ENCODE peak calls at places on chromosomes 4 and X, in ten cellular contexts. D, H, F, M, O, X, I, S, L and N are unnamed samples.

GRCh38 chr4:154497901-154498300 is 6.3 kb upstream of the DCHS2 start:
- DNase-seq in D (no peak), H (no peak), F (no peak), M (no peak), O (no peak), X (no peak), I (no peak), S (no peak), L (no peak), N (no peak)

GRCh38 chrX:70219938-70220764 is 14.3 kb upstream of the AWAT1 start:
- DNase-seq in D (no peak), H (no peak), F (no peak), M (no peak), O (no peak), X (no peak), I (peak), S (no peak), L (no peak), N (no peak)

GRCh38 chr4:138341739-138342415 is 99.7 kb upstream of the SLC7A11 start:
- DNase-seq in D (no peak), H (no peak), F (no peak), M (no peak), O (no peak), X (no peak), I (no peak), S (no peak), L (no peak), N (no peak)

GRCh38 chr4:186451982-186452381 is 103.4 kb downstream of the MTNR1A start:
- DNase-seq in D (no peak), H (no peak), F (no peak), M (no peak), O (no peak), X (no peak), I (no peak), S (no peak), L (no peak), N (no peak)

GRCh38 chrX:9291666-9292065 is 173.2 kb upstream of the TBL1X start:
- DNase-seq in D (peak), H (no peak), F (no peak), M (no peak), O (no peak), X (no peak), I (peak), S (no peak), L (no peak), N (no peak)

GRCh38 chrX:14095702-14096101 is 66.0 kb upstream of the GEMIN8 start:
- DNase-seq in D (peak), H (no peak), F (no peak), M (peak), O (peak), X (no peak), I (peak), S (peak), L (peak), N (no peak)

GRCh38 chr4:8182858-8183725 is 16.0 kb upstream of the SH3TC1 start:
- DNase-seq in D (no peak), H (no peak), F (peak), M (no peak), O (peak), X (no peak), I (peak), S (no peak), L (no peak), N (no peak)

GRCh38 chr4:170139764-170140163 is 50.0 kb upstream of the AADAT start:
- DNase-seq in D (no peak), H (no peak), F (no peak), M (no peak), O (no peak), X (no peak), I (no peak), S (no peak), L (no peak), N (no peak)

GRCh38 chr4:2651546-2651945 is 104.6 kb downstream of the TNIP2 start:
- DNase-seq in D (no peak), H (no peak), F (no peak), M (no peak), O (no peak), X (no peak), I (no peak), S (no peak), L (no peak), N (no peak)

GRCh38 chr4:145213245-145213644 is 32.9 kb upstream of the OTUD4 start:
- DNase-seq in D (no peak), H (no peak), F (no peak), M (no peak), O (no peak), X (no peak), I (no peak), S (no peak), L (no peak), N (no peak)